ENCODE peak calls at places on chromosomes 7 and 10, in four cellular contexts. V is HepG2, W is GM12878, N is K562. M is an unnamed sample.

GRCh38 chr10:20535846-20536245 is 361.3 kb downstream of the NEBL start:
- DNase-seq in V (no peak), W (no peak), N (no peak), M (no peak)

GRCh38 chr10:34814228-34815173 is 595 bp downstream of the PARD3 start:
- DNase-seq in V (peak; percentile 51), W (no peak), N (peak; percentile 65), M (peak; percentile 63)

GRCh38 chr10:115049957-115050356 is 43.2 kb upstream of the ATRNL1 start:
- DNase-seq in V (peak; percentile 13), W (no peak), N (no peak), M (no peak)

GRCh38 chr10:20277820-20278219 is 461.6 kb downstream of the PLXDC2 start:
- DNase-seq in V (no peak), W (no peak), N (no peak), M (no peak)

GRCh38 chr10:19659920-19660655 is 156.1 kb upstream of the PLXDC2 start:
- DNase-seq in V (no peak), W (no peak), N (no peak), M (no peak)

GRCh38 chr7:142153400-142153799 is 41.9 kb downstream of the MGAM2 start:
- DNase-seq in V (peak; percentile 21), W (no peak), N (no peak), M (no peak)

GRCh38 chr7:128841961-128842673 is 11.9 kb downstream of the FLNC start:
- DNase-seq in V (no peak), W (no peak), N (peak; percentile 90), M (peak; percentile 78)

GRCh38 chr7:18566829-18567228 is 71.3 kb downstream of the HDAC9 start:
- DNase-seq in V (no peak), W (peak; percentile 25), N (no peak), M (no peak)

GRCh38 chr10:48231178-48231577 is 43.3 kb downstream of the FRMPD2 start:
- DNase-seq in V (no peak), W (peak; percentile 38), N (no peak), M (no peak)

GRCh38 chr10:71222541-71223364 is 10.4 kb downstream of the UNC5B start:
- DNase-seq in V (no peak), W (no peak), N (peak; percentile 42), M (peak; percentile 46)

GRCh38 chr10:117135026-117135372 is 3.1 kb downstream of the VAX1 start:
- DNase-seq in V (no peak), W (no peak), N (no peak), M (no peak)

GRCh38 chr10:71868192-71868697 is 17.2 kb upstream of the PSAP start:
- DNase-seq in V (peak; percentile 44), W (no peak), N (peak; percentile 41), M (no peak)

GRCh38 chr10:89064764-89065163 is 74.2 kb downstream of the FAS start:
- DNase-seq in V (no peak), W (no peak), N (no peak), M (no peak)

GRCh38 chr7:156943091-156944041 is 6.1 kb upstream of the NOM1 start:
- DNase-seq in V (no peak), W (no peak), N (no peak), M (no peak)

GRCh38 chr7:81488210-81488609 is 281.6 kb downstream of the HGF start:
- DNase-seq in V (no peak), W (no peak), N (no peak), M (no peak)

GRCh38 chr7:55280031-55280454 is 85.1 kb upstream of the LANCL2 start:
- DNase-seq in V (peak; percentile 55), W (no peak), N (peak; percentile 25), M (peak; percentile 74)

GRCh38 chr7:28414453-28414852 is 2.1 kb downstream of the CREB5 start:
- DNase-seq in V (no peak), W (no peak), N (no peak), M (no peak)

GRCh38 chr7:5557920-5558401 is 134.3 kb upstream of the TNRC18 start:
- DNase-seq in V (peak; percentile 63), W (peak; percentile 67), N (no peak), M (no peak)

GRCh38 chr10:121036431-121036830 is 185.3 kb downstream of the WDR11 start:
- DNase-seq in V (no peak), W (no peak), N (no peak), M (no peak)

DNA sequence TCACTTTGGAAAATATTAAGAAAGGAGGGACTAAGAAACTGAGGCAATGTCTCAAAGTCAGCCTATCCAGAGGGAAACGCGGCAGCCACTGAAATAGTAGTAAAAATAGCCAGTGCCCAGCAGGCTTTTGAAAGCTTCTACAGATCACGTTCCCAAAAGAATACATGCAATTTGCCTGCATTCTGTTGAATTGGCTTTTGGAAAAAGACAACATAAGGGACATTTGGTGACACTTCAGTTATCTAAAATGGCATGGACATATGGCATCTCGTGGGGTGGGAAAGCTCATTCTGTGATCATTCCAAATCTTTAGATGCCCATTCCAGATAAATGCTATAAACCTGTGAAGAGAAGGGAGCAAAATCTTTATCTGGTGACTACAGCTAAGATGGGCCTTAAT is 82.8 kb upstream of the PDE1C start:
- DNase-seq in V (no peak), W (no peak), N (no peak), M (no peak)
- TF ChIP-seq NR2C2 in V (no peak), W (no peak), N (no peak), M (no peak)

DNA sequence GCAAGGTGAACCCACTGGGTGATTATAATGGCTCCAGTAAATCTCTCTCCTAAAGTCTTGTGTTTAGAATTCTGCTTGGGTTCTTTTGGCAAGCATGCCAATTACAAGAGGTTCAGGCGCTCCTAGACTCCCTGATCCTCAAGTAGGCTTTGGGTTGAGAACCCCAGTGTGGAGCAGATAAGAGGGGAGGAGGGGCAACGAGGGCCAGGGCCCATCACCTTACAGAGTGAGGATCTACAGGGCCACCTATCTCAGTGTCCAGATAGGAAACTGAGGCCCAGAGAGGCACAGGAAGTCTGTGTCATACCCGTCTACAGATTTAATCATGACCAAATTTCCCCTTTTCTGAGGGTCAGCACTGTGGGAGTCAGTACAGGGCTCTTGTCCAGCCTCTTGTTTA is 4.5 kb downstream of the TACR2 start:
- DNase-seq in V (no peak), W (no peak), N (no peak), M (no peak)
- TF ChIP-seq USF2 in V (no peak), W (no peak), N (no peak), M (no peak)

GRCh38 chr10:43225004-43225786 is 41.7 kb downstream of the RASGEF1A start:
- DNase-seq in V (no peak), W (no peak), N (no peak), M (no peak)

GRCh38 chr10:43226851-43227845 is 39.7 kb downstream of the RASGEF1A start:
- DNase-seq in V (no peak), W (no peak), N (no peak), M (peak; percentile 7)

GRCh38 chr10:43225787-43226153 is 41.1 kb downstream of the RASGEF1A start:
- DNase-seq in V (no peak), W (no peak), N (no peak), M (peak; percentile 12)

GRCh38 chr10:43227911-43228782 is 38.7 kb downstream of the RASGEF1A start:
- DNase-seq in V (no peak), W (no peak), N (no peak), M (peak; percentile 11)

DNA sequence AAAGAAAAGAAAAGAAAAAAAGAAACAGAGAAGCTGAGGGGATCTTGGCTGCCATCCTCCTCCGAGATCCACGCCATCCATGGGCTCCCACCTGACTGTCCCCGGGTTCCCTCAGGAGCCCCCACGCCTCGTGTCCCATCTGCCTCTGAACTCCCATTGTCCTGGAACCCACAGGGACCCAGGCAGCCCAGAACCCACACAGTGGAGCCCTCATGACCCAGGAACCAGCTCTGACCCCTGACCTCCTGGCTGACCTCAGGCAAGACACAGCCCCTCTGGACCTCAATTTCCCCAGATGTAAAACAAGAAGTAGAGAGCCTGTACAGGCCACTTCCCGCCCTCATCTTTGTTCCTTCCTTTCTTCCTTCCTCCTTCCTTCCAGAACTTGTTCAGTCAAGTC is 40.4 kb downstream of the RASGEF1A start:
- DNase-seq in V (no peak), W (no peak), N (no peak), M (peak; percentile 3)
- TF ChIP-seq NR2C2 in V (no peak), W (no peak), N (no peak), M (no peak)

DNA sequence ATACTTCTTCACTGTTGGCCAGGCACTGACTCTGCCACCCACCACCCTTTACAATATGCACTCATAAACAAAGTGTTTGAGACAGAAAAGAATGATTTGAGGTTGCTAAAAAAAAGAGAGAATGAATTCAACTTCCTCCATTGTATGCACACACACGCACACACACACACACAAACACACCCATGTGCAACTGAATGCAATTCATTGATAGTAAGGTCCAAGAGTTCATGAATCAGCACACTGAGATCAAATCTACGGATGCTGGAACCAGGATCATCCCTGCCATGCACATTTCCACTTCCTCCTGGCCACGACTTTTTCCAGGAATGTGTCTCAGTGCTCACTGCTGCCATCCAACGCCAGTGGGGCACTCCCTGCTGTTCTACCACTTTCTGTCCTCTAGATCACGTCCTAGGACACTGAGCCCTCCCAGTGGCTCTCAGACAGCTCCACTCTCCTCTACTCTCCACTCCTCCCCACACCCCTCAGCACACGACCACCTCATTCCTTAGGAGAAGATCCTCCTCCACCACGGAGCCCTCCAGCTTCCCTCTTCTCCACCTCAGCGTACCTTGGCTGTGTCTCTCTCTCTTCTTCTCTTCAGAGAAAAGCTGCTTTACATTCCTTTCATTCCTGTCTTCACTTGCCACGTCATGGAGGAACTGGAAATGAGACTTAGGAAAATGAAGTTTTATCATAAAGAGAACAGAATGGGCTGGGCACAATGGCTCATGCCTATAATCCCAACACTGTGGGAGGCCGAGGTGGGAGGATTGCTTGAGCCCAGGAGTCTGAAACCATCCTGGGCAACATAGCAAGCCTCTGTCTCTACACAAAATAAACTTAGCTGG is 12.0 kb upstream of the TMEM213 start:
- DNase-seq in V (peak; percentile 15), W (no peak), N (no peak), M (no peak)
- TF ChIP-seq USF2 in V (no peak), W (no peak), N (no peak), M (no peak)

DNA sequence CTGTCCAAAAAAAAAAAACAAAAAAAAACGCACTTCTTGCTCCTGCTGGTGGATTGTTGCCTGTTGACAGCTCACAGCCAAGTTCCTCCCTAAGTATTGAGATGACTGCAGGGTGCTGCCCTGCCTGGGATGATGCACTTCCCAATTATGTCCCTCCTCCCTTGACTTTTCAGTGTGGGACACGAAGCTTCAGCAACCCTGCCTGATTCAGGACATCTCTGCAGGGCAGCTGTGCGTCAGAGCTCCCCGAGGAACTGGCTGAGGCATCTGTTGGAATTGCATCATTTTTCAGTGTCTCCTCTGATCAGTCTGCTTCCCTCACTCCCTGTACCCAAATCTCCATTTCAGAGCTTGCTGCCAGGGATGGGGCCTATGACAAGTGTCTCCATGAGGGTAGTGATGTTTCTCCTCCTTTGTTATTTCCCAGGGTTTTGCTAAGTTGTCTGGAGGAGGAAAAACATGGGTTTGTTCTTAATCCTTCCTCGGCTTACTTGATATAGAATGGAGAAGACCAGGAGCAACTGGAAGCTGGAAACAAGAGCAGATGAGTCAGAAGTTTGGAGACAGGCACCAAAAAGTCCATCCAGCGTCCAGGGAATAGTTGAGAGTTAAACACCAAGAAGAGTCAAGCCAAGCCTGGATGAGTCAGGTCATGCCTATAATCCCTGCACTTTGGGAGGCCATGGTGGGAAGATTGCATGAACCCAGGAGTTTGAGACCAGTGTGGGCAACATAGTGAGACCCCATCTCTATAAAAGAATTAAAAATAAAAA is 355.1 kb downstream of the GALNT17 start:
- DNase-seq in V (no peak), W (no peak), N (no peak), M (no peak)
- TF ChIP-seq NR2C2 in V (no peak), W (no peak), N (no peak), M (no peak)

DNA sequence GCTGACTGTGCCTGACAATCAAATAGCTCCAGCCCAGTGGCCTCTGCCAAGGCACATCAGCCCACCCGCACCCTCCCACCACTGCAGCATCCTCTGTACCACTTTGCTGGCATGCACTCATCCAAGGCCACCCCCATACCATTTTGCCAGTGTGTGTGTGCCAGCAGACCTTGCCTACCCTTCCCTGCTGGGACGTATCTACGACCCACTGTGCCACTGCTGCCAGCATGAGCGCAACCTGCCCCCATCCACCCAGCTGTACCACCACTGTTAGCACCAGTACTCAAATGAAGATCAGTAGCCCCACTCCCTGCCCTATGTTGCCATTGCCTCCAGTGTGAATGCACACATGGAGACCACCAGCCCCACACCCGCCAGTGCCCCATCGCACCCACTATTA is 149.4 kb upstream of the PTN start:
- DNase-seq in V (no peak), W (no peak), N (no peak), M (no peak)
- TF ChIP-seq USF2 in V (no peak), W (no peak), N (no peak), M (no peak)

M was measured in WTC11.